ENCODE peak calls at places on chromosome X, in four cellular contexts. J is H9, N is H1, X is IMR-90. H is an unnamed sample.
A peak's percentile ranks its signal among the peaks of the same experiment; 100 is the strongest.

GRCh38 chrX:137916090-137916746 is 350.3 kb downstream of the ZIC3 start:
- DNase-seq in J (peak; percentile 26), N (no peak), X (no peak), H (peak; percentile 93)

GRCh38 chrX:102684772-102685520 is 27.3 kb upstream of the GPRASP2 start:
- DNase-seq in J (no peak), N (no peak), X (no peak), H (no peak)

GRCh38 chrX:154526901-154527675 is 11.1 kb upstream of the FAM3A start:
- DNase-seq in J (peak; percentile 83), N (no peak), X (peak; percentile 67), H (peak; percentile 88)

GRCh38 chrX:133892337-133892736 is 93.1 kb downstream of the GPC3 start:
- DNase-seq in J (no peak), N (no peak), X (no peak), H (peak; percentile 71)

GRCh38 chrX:77749695-77750094 is 36.3 kb downstream of the ATRX start:
- DNase-seq in J (no peak), N (no peak), X (peak; percentile 82), H (peak; percentile 2)

GRCh38 chrX:126994011-126994410 is 174.5 kb downstream of the PRR32 start:
- DNase-seq in J (no peak), N (no peak), X (no peak), H (no peak)

GRCh38 chrX:41337140-41337539 is 3.2 kb downstream of the DDX3X start:
- DNase-seq in J (no peak), N (no peak), X (peak; percentile 7), H (no peak)

GRCh38 chrX:54294306-54294705 is 63.5 kb downstream of the WNK3 start:
- DNase-seq in J (no peak), N (no peak), X (no peak), H (no peak)

GRCh38 chrX:51742586-51742985 is 656 bp upstream of the GSPT2 start:
- DNase-seq in J (peak; percentile 40), N (no peak), X (no peak), H (no peak)

GRCh38 chrX:133726211-133726630 is 259.2 kb downstream of the GPC3 start:
- DNase-seq in J (no peak), N (no peak), X (peak; percentile 73), H (peak; percentile 9)

GRCh38 chrX:39491548-39492297 is 606.0 kb downstream of the BCOR start:
- DNase-seq in J (no peak), N (no peak), X (no peak), H (no peak)

GRCh38 chrX:112826020-112826419 is 14.6 kb downstream of the AMOT start:
- DNase-seq in J (no peak), N (no peak), X (peak; percentile 49), H (no peak)

GRCh38 chrX:85111347-85111746 is 107.7 kb downstream of the APOOL start:
- DNase-seq in J (no peak), N (no peak), X (peak; percentile 5), H (no peak)

GRCh38 chrX:39158801-39159657 is 357.8 kb downstream of the MID1IP1 start:
- DNase-seq in J (no peak), N (no peak), X (peak; percentile 11), H (peak; percentile 65)

GRCh38 chrX:39850630-39851152 is 247.1 kb downstream of the BCOR start:
- DNase-seq in J (no peak), N (no peak), X (peak; percentile 69), H (peak; percentile 82)

GRCh38 chrX:44344194-44344593 is 722 bp upstream of the EFHC2 start:
- DNase-seq in J (peak; percentile 29), N (no peak), X (no peak), H (peak; percentile 9)

GRCh38 chrX:137550561-137551305 is 15.2 kb upstream of the ZIC3 start:
- DNase-seq in J (peak; percentile 51), N (no peak), X (no peak), H (peak; percentile 51)

GRCh38 chrX:103276581-103277002 is at the start of gene TCEAL5:
- DNase-seq in J (no peak), N (no peak), X (no peak), H (no peak)

GRCh38 chrX:48958635-48959094 is 1.3 kb upstream of the OTUD5 start:
- DNase-seq in J (no peak), N (no peak), X (peak; percentile 66), H (no peak)

GRCh38 chrX:137198040-137198439 is 164.2 kb upstream of the GPR101 start:
- DNase-seq in J (no peak), N (no peak), X (no peak), H (no peak)

GRCh38 chrX:45712067-45712466 is 511.4 kb upstream of the DIPK2B start:
- DNase-seq in J (no peak), N (no peak), X (peak; percentile 65), H (no peak)

GRCh38 chrX:118272237-118272636 is 73.7 kb upstream of the WDR44 start:
- DNase-seq in J (no peak), N (no peak), X (peak; percentile 52), H (no peak)

GRCh38 chrX:27555514-27555913 is 34.6 kb upstream of the DCAF8L2 start:
- DNase-seq in J (no peak), N (no peak), X (peak; percentile 40), H (peak; percentile 50)

GRCh38 chrX:37958493-37959211 is 47.7 kb upstream of the SYTL5 start:
- DNase-seq in J (no peak), N (no peak), X (peak; percentile 1), H (peak; percentile 32)

GRCh38 chrX:49995795-49996455 is 73.5 kb downstream of the CLCN5 start:
- DNase-seq in J (no peak), N (no peak), X (no peak), H (peak; percentile 58)

GRCh38 chrX:40157228-40158035 is 59.7 kb upstream of the BCOR start:
- DNase-seq in J (peak; percentile 78), N (no peak), X (no peak), H (peak; percentile 9)

GRCh38 chrX:153763298-153763932 is 634 bp upstream of the PLXNB3 start:
- DNase-seq in J (no peak), N (no peak), X (no peak), H (no peak)

GRCh38 chrX:344371-344901 is 25.8 kb upstream of the GTPBP6 start:
- DNase-seq in J (no peak), N (no peak), X (no peak), H (no peak)

DNA sequence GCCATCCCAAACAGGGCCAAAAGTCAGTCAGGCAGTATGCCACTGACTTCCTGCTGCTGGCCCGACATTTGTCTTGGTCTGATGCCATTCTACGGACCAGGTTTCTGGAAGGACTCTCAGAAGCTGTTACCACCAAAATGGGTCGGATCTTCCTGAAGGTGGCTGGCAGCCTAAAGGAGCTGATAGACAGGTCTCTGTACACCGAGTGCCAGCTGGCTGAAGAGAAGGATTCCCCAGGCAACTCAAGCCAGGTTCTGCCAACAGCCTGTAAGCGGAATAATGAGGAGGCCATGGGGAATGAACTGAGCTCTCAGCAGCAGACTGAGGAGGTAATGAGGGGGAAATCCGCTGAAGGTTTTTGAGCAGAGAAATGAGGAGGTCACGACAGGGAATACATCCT is 95.7 kb downstream of the RTL9 start:
- DNase-seq in J (no peak), N (no peak), X (no peak), H (no peak)
- H4K5ac ChIP-seq in J (no peak overlapping the region), N (no peak overlapping the region), X (no peak overlapping the region), H (no peak overlapping the region)

GRCh38 chrX:8591526-8591925 is 126.9 kb downstream of the VCX3B start:
- DNase-seq in J (no peak), N (no peak), X (no peak), H (no peak)
- H4K5ac ChIP-seq in J (no peak overlapping the region), N (no peak overlapping the region), X (no peak overlapping the region), H (no peak overlapping the region)

DNA sequence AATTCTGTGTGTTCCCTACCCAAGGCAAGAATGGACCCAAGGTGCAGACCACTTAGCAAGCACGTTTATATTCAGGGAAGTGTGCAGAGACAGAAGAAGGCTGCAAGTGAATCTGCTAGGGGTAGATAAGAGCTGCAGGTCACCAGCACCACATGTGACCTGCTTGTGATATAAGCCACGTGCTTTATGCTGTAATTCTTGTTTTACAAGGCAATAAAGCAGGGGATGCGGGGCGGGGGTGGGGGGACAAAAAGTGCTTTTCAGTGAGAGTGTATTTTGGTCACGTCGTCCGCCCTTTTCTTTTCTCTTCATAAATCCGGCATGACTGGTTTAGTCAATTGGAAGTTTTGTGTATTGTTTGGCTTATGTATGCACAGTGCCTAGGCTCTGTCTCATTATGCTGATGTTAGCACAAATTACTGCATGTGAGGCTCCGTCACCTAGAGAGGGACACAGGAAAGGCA is 192.7 kb downstream of the RBMX2 start:
- DNase-seq in J (no peak), N (no peak), X (no peak), H (no peak)
- H4K5ac ChIP-seq in J (no peak overlapping the region), N (no peak overlapping the region), X (no peak overlapping the region), H (no peak overlapping the region)

DNA sequence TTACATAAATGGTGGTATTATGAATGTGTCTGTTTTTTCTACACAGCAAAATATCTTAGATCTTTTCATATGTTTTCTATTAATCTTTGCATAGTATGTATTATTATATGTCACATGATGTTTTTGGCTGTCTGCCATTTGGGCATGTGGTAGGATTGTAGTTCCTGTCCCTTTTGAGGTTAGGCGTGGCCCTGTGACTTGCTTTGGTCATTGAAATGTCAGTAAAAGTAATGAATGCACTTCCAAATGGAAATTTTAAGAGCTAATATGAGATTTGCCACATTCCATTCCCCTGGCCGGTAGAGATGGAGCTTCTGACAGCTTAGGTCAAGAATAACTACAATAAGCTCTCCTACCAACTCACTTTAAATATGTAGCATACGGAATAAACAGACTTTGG is 45.1 kb downstream of the JADE3 start:
- DNase-seq in J (no peak), N (no peak), X (no peak), H (no peak)
- H4K5ac ChIP-seq in J (no peak overlapping the region), N (no peak overlapping the region), X (no peak overlapping the region), H (no peak overlapping the region)

DNA sequence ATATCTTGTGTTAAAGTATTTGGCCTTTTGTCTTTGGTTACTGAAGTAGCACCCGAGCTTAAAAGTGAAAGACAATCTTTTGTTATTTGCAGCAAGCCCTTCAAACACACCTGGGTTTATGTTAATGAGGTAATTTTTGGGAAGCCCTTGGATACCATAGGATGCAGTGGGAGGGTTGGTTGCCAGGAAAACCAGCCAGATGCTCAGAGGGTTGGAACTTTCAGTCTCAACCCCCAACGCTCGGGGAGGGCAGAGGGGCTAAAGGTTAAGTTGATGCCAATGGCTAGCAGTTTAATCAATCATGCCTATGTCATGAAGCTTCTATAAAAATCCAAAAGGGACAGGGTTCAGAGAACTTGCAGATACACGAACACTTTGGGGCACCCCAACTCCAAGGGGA is 17.2 kb upstream of the GPR173 start:
- DNase-seq in J (no peak), N (no peak), X (no peak), H (no peak)
- H4K5ac ChIP-seq in J (no peak overlapping the region), N (no peak overlapping the region), X (no peak overlapping the region), H (no peak overlapping the region)

GRCh38 chrX:11753668-11754067 is 4.4 kb upstream of the MSL3 start:
- DNase-seq in J (no peak), N (no peak), X (no peak), H (no peak)

GRCh38 chrX:11745881-11746280 is 12.2 kb upstream of the MSL3 start:
- DNase-seq in J (no peak), N (no peak), X (no peak), H (no peak)

GRCh38 chrX:11750694-11751093 is 7.3 kb upstream of the MSL3 start:
- DNase-seq in J (no peak), N (no peak), X (no peak), H (no peak)

GRCh38 chrX:11751261-11751660 is 6.8 kb upstream of the MSL3 start:
- DNase-seq in J (no peak), N (no peak), X (no peak), H (no peak)

GRCh38 chrX:11750051-11750450 is 8.0 kb upstream of the MSL3 start:
- DNase-seq in J (no peak), N (no peak), X (no peak), H (no peak)
- H4K5ac ChIP-seq in J (no peak overlapping the region), N (no peak overlapping the region), X (no peak overlapping the region), H (no peak overlapping the region)

H was measured in mesendoderm.